ENCODE peak calls at places on chromosomes 2 and 18, in five cellular contexts. G, P, D, N and Q are unnamed samples.

GRCh38 chr2:232196802-232197201 is 181.7 kb upstream of the ALPP start:
- DNase-seq in G (no peak), P (no peak), D (no peak), N (no peak), Q (no peak)

GRCh38 chr2:213246665-213247281 is 37.5 kb upstream of the SPAG16 start:
- DNase-seq in G (no peak), P (peak; percentile 73), D (peak; percentile 73), N (no peak), Q (no peak)

GRCh38 chr18:433297-433696 is 67.2 kb downstream of the COLEC12 start:
- DNase-seq in G (no peak), P (no peak), D (no peak), N (no peak), Q (no peak)

GRCh38 chr2:196718796-196719564 is 79.5 kb downstream of the CCDC150 start:
- DNase-seq in G (no peak), P (peak; percentile 75), D (peak; percentile 86), N (no peak), Q (no peak)

GRCh38 chr2:26384183-26384582 is 17.5 kb upstream of the DRC1 start:
- DNase-seq in G (no peak), P (no peak), D (no peak), N (no peak), Q (no peak)

GRCh38 chr2:161207941-161208340 is 47.7 kb downstream of the TANK start:
- DNase-seq in G (no peak), P (peak; percentile 31), D (peak; percentile 17), N (no peak), Q (no peak)

GRCh38 chr2:225122582-225123486 is 80.6 kb upstream of the DOCK10 start:
- DNase-seq in G (no peak), P (peak; percentile 31), D (peak; percentile 51), N (no peak), Q (no peak)

GRCh38 chr2:13056259-13056843 is 339.6 kb downstream of the TRIB2 start:
- DNase-seq in G (no peak), P (peak; percentile 26), D (peak; percentile 54), N (no peak), Q (no peak)

GRCh38 chr2:97699765-97700444 is 13.5 kb upstream of the ZAP70 start:
- DNase-seq in G (no peak), P (peak; percentile 78), D (peak; percentile 65), N (no peak), Q (no peak)

GRCh38 chr2:180573951-180574350 is 406.5 kb upstream of the UBE2E3 start:
- DNase-seq in G (no peak), P (peak; percentile 13), D (no peak), N (no peak), Q (no peak)

GRCh38 chr2:230360028-230360427 is 33.0 kb downstream of the SP140L start:
- DNase-seq in G (no peak), P (no peak), D (no peak), N (no peak), Q (no peak)

GRCh38 chr18:58590231-58590630 is 38.7 kb downstream of the ALPK2 start:
- DNase-seq in G (no peak), P (peak; percentile 93), D (no peak), N (no peak), Q (no peak)

GRCh38 chr2:208245746-208246145 is 9.1 kb downstream of the IDH1 start:
- DNase-seq in G (no peak), P (no peak), D (no peak), N (no peak), Q (no peak)

GRCh38 chr2:27915874-27916273 is 25.3 kb downstream of the BABAM2 start:
- DNase-seq in G (no peak), P (no peak), D (no peak), N (no peak), Q (no peak)

GRCh38 chr18:5542393-5543035 is 1.3 kb downstream of the EPB41L3 start:
- DNase-seq in G (no peak), P (peak; percentile 41), D (peak; percentile 26), N (peak; percentile 73), Q (no peak)

GRCh38 chr18:5543854-5544389 is at the start of gene EPB41L3:
- DNase-seq in G (no peak), P (peak; percentile 56), D (peak; percentile 31), N (peak; percentile 80), Q (no peak)

GRCh38 chr18:5543036-5543671 is 643 bp downstream of the EPB41L3 start:
- DNase-seq in G (no peak), P (no peak), D (no peak), N (peak; percentile 75), Q (no peak)

GRCh38 chr18:5546660-5547059 is 2.9 kb upstream of the EPB41L3 start:
- DNase-seq in G (no peak), P (peak; percentile 84), D (peak; percentile 74), N (no peak), Q (no peak)
- TF ChIP-seq CTCF in G (peak; percentile 77), P (peak; percentile 69), D (peak; percentile 31), N (no peak), Q (no peak)

GRCh38 chr2:3649581-3649980 is 8.4 kb upstream of the ALLC start:
- DNase-seq in G (no peak), P (no peak), D (no peak), N (peak; percentile 68), Q (no peak)

GRCh38 chr2:3647831-3648651 is 10.0 kb upstream of the ALLC start:
- DNase-seq in G (no peak), P (no peak), D (no peak), N (peak; percentile 70), Q (no peak)

GRCh38 chr2:3651686-3652516 is 6.1 kb upstream of the ALLC start:
- DNase-seq in G (peak; percentile 70), P (peak; percentile 43), D (peak; percentile 50), N (peak; percentile 92), Q (peak; percentile 49)

GRCh38 chr2:3648652-3649177 is 9.3 kb upstream of the ALLC start:
- DNase-seq in G (no peak), P (no peak), D (no peak), N (peak; percentile 23), Q (no peak)

GRCh38 chr2:3650140-3650944 is 7.7 kb upstream of the ALLC start:
- DNase-seq in G (no peak), P (no peak), D (no peak), N (peak; percentile 77), Q (no peak)
- TF ChIP-seq CTCF in G (no peak), P (no peak), D (no peak), N (no peak), Q (no peak)

GRCh38 chr18:45374878-45375630 is 240.2 kb upstream of the SLC14A2 start:
- DNase-seq in G (no peak), P (no peak), D (peak; percentile 15), N (no peak), Q (no peak)
- TF ChIP-seq CTCF in G (no peak), P (no peak), D (no peak), N (no peak), Q (no peak)

GRCh38 chr2:145914716-145915115 is 1394.8 kb upstream of the ZEB2 start:
- DNase-seq in G (no peak), P (no peak), D (no peak), N (no peak), Q (no peak)

GRCh38 chr2:145918951-145919350 is 1399.0 kb upstream of the ZEB2 start:
- DNase-seq in G (no peak), P (no peak), D (no peak), N (no peak), Q (no peak)

GRCh38 chr2:145916799-145917198 is 1396.9 kb upstream of the ZEB2 start:
- DNase-seq in G (no peak), P (no peak), D (no peak), N (no peak), Q (no peak)

DNA sequence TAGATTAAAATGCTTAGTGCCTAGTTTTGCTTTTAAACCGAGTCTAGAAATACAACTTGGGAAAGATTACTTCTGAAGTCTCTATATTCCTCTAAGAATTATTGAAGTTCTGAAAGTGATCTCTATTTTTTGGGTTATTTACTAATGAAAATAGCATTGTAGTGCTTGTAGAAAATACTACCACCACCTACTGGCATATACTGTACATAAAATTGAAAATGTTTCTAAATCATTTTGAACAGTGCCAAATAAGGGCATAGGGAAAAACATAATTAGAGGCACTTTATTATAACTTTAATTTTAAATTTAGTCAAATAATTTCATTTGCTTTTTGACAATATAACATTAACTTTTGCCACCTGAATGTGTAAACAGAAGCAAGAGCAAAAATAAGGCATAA is 1399.6 kb upstream of the ZEB2 start:
- DNase-seq in G (no peak), P (peak; percentile 61), D (peak; percentile 57), N (no peak), Q (no peak)
- TF ChIP-seq CTCF in G (no peak), P (no peak), D (no peak), N (no peak), Q (no peak)

GRCh38 chr18:23503038-23503966 is at the start of gene RMC1:
- DNase-seq in G (peak; percentile 78), P (peak; percentile 95), D (peak; percentile 92), N (peak; percentile 100), Q (peak; percentile 71)
- TF ChIP-seq CTCF in G (peak; percentile 28), P (no peak), D (no peak), N (peak; percentile 20), Q (no peak)